ENCODE peak calls at places on chromosome 9, in eight cellular contexts. T, X, G, R, Y, O, N and H are unnamed samples.

GRCh38 chr9:108386859-108387384 is 468.9 kb downstream of the ACTL7B start:
- DNase-seq in N (no peak), G (no peak), T (peak; percentile 23), R (no peak), Y (no peak), O (no peak), X (no peak), H (peak; percentile 17)

GRCh38 chr9:120830151-120830550 is 12.6 kb downstream of the PSMD5 start:
- DNase-seq in O (no peak), Y (no peak), R (no peak), G (no peak), X (no peak), T (peak; percentile 55), N (no peak), H (no peak)

GRCh38 chr9:126615791-126616447 is 2.2 kb downstream of the LMX1B start:
- DNase-seq in N (no peak), R (no peak), O (no peak), G (no peak), Y (no peak), T (no peak), X (no peak), H (no peak)

GRCh38 chr9:77569335-77569734 is 78.8 kb downstream of the GNA14 start:
- DNase-seq in R (no peak), Y (no peak), T (no peak), G (no peak), N (no peak), X (no peak), O (no peak), H (no peak)

GRCh38 chr9:95008151-95008771 is 281.8 kb downstream of the AOPEP start:
- DNase-seq in G (no peak), X (no peak), R (no peak), T (peak; percentile 68), N (no peak), O (no peak), Y (peak; percentile 61), H (peak; percentile 60)

GRCh38 chr9:100206899-100207298 is 107.9 kb downstream of the INVS start:
- DNase-seq in Y (no peak), X (no peak), O (no peak), G (no peak), N (no peak), R (no peak), T (no peak), H (peak; percentile 52)

GRCh38 chr9:112094240-112094639 is 80.9 kb downstream of the SUSD1 start:
- DNase-seq in O (no peak), N (no peak), Y (peak; percentile 2), G (peak; percentile 60), X (no peak), R (no peak), T (no peak), H (no peak)

GRCh38 chr9:116646661-116647514 is 40.2 kb upstream of the TRIM32 start:
- DNase-seq in R (no peak), G (peak; percentile 40), Y (no peak), T (peak; percentile 80), X (no peak), N (no peak), O (peak; percentile 38), H (peak; percentile 63)

GRCh38 chr9:10144336-10144735 is 468.5 kb downstream of the PTPRD start:
- DNase-seq in G (no peak), T (no peak), R (no peak), N (no peak), Y (no peak), X (no peak), O (no peak), H (no peak)

GRCh38 chr9:114371986-114372917 is 15.5 kb downstream of the AKNA start:
- DNase-seq in T (no peak), Y (no peak), O (peak; percentile 60), R (no peak), N (no peak), G (no peak), X (peak; percentile 86), H (peak; percentile 47)

GRCh38 chr9:132192728-132193127 is 30.9 kb downstream of the NTNG2 start:
- DNase-seq in N (no peak), O (no peak), R (no peak), Y (no peak), G (no peak), T (peak; percentile 36), X (no peak), H (no peak)

GRCh38 chr9:125428060-125428481 is 166.4 kb downstream of the GAPVD1 start:
- DNase-seq in Y (no peak), N (no peak), T (peak; percentile 15), G (peak; percentile 85), R (no peak), X (no peak), O (peak; percentile 46), H (peak; percentile 27)

GRCh38 chr9:133866946-133867345 is 125.2 kb downstream of the VAV2 start:
- DNase-seq in T (no peak), G (no peak), O (no peak), X (no peak), R (no peak), Y (no peak), N (no peak), H (no peak)

GRCh38 chr9:86944974-86945867 is 2.1 kb downstream of the GAS1 start:
- DNase-seq in T (peak; percentile 44), R (peak; percentile 18), N (no peak), O (no peak), Y (no peak), X (peak; percentile 76), G (no peak), H (no peak)

GRCh38 chr9:22682536-22683392 is 236.1 kb downstream of the DMRTA1 start:
- DNase-seq in Y (no peak), G (no peak), R (no peak), X (no peak), T (peak; percentile 6), O (no peak), N (no peak), H (peak; percentile 54)

GRCh38 chr9:16207161-16207560 is 654.3 kb downstream of the CCDC171 start:
- DNase-seq in G (no peak), Y (no peak), O (peak; percentile 84), N (peak; percentile 57), T (peak; percentile 70), R (peak; percentile 39), X (no peak), H (no peak)

GRCh38 chr9:97487880-97488279 is 13.6 kb upstream of the TMOD1 start:
- DNase-seq in X (no peak), R (no peak), T (no peak), N (no peak), Y (no peak), G (no peak), O (no peak), H (no peak)

GRCh38 chr9:136048560-136049411 is 46.3 kb downstream of the NACC2 start:
- DNase-seq in G (no peak), R (no peak), Y (no peak), N (no peak), T (no peak), O (no peak), X (no peak), H (no peak)
- TF ChIP-seq CTCF in G (no peak), R (no peak), Y (no peak), N (no peak), T (no peak), O (no peak), X (no peak), H (no peak)

GRCh38 chr9:37663926-37664325 is 13.2 kb downstream of the FRMPD1 start:
- DNase-seq in O (no peak), G (no peak), X (no peak), T (no peak), N (no peak), R (no peak), Y (no peak), H (no peak)

GRCh38 chr9:37669232-37669631 is 18.5 kb downstream of the FRMPD1 start:
- DNase-seq in X (no peak), G (no peak), O (no peak), Y (no peak), T (no peak), R (no peak), N (no peak), H (peak; percentile 66)

DNA sequence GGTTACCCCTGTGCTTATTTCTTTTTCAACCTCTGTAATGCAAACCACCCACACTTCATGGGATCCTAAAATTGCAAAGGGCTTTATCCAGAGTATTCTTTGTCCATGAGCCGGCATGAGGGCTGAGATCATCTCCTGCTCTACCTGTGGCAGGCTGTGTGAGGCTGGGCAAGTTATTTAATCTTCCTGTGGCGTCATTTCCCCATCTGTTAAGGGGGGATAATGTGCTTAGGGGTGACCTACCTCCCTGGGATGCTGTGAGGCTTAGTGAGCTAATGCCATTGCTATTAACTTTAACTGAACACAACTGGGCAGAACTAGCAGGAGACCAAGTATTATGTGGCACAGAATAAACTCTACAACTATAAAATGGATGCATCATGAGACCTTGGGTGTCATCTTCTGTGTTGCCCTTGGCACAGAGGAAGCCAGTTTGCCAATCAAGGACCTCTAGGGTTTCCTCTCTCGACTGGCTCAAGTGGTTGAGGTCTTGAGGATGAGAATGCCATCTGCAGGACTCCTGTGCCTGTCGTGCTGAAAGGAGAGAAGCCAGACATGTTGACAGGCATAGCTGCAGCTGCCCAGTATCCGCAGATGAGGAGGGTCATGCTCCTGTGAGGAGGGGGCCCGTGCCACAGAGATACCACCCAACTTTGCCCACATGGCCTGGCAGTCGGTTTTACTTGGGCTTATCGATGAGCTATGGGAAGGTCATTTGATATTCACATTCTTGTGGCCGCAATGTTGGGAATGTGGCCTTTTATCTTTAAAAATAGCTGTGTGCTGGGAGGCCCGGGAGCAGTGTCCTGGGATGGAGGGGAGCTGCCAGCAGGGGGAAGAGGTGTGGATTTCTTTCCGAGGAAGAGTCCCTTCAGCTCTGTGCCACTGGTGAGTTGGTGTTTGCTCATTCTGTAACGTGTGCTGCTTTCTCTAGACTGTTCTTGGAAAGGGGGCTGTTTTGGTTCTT is 17.2 kb downstream of the FRMPD1 start:
- DNase-seq in Y (no peak), G (no peak), T (no peak), X (no peak), N (no peak), R (no peak), O (no peak), H (no peak)
- TF ChIP-seq CTCF in Y (no peak), G (no peak), T (no peak), X (no peak), N (no peak), R (peak; percentile 23), O (no peak), H (peak; percentile 5)

DNA sequence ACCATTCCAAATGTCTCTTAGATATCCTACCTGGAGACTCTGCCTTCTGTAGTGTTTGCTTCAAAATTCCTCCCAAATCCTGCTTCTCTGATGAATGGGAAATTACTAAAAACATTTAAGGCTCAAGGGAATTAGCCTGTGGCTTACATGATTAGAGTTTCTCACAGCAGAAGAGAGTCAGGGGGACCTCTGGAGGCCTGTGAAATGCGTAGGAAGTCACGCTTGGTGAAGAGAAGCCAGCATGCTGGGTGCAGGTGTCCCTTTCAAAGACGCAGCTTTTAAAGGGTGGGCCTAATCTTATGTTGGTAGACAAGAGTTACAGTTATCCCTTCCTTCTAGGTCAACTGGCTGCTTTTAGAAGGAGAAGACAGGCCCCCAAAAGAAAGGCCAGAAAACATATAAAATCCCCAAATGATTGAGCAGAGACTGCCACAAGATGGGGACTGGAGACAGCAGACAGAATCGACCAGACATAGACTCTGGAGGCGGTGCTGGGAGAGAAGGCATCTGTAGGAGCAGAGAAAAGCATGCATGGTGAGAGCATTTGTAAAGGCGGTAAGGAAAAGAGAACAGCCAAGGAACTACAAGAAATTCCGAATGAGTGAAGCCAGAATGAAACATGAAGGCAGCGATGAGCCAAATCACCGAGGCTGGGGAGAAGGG is 42.3 kb downstream of the B4GALT1 start:
- DNase-seq in R (no peak), G (no peak), T (peak; percentile 17), O (no peak), Y (no peak), N (no peak), X (peak; percentile 74), H (no peak)
- TF ChIP-seq CTCF in R (no peak), G (no peak), T (peak; percentile 34), O (no peak), Y (no peak), N (no peak), X (no peak), H (no peak)

GRCh38 chr9:6739218-6739617 is 18.6 kb upstream of the KDM4C start:
- DNase-seq in Y (no peak), R (no peak), O (peak; percentile 34), N (no peak), T (peak; percentile 47), X (no peak), G (peak; percentile 17), H (peak; percentile 41)
- TF ChIP-seq CTCF in Y (no peak), R (peak; percentile 50), O (peak; percentile 4), N (peak; percentile 19), T (peak; percentile 54), X (no peak), G (peak; percentile 12), H (peak; percentile 35)